ENCODE peak calls at places on chromosomes 16 and 17, in five cellular contexts. E is choroid plexus epithelial cell, O is cortex of kidney, X is testis, M is GM23248. V is an unnamed sample.

GRCh38 chr16:4737545-4737944 is 3.2 kb downstream of the DNAAF8 start:
- DNase-seq in E (no peak), O (no peak), X (no peak), M (no peak), V (no peak)

GRCh38 chr16:83733301-83733700 is 74.5 kb upstream of the HSBP1 start:
- DNase-seq in E (peak; percentile 12), O (no peak), X (no peak), M (no peak), V (peak; percentile 22)

GRCh38 chr17:75241143-75241430 is 20.3 kb downstream of the GGA3 start:
- DNase-seq in E (no peak), O (no peak), X (no peak), M (peak; percentile 17), V (no peak)

GRCh38 chr17:21502301-21502700 is 126.1 kb downstream of the KCNJ12 start:
- DNase-seq in E (no peak), O (no peak), X (no peak), M (no peak), V (no peak)

GRCh38 chr16:25005445-25006306 is 9.5 kb downstream of the ARHGAP17 start:
- DNase-seq in E (peak; percentile 23), O (no peak), X (no peak), M (peak; percentile 79), V (no peak)

GRCh38 chr17:66777689-66778225 is 57.2 kb upstream of the CACNG5 start:
- DNase-seq in E (peak; percentile 81), O (no peak), X (no peak), M (peak; percentile 10), V (no peak)

GRCh38 chr17:68103148-68103547 is 67.6 kb downstream of the KPNA2 start:
- DNase-seq in E (no peak), O (no peak), X (no peak), M (no peak), V (no peak)

GRCh38 chr17:60863892-60864673 is 186.4 kb downstream of the BCAS3 start:
- DNase-seq in E (peak; percentile 28), O (no peak), X (no peak), M (no peak), V (no peak)

GRCh38 chr17:55743103-55743679 is 7.7 kb upstream of the PCTP start:
- DNase-seq in E (peak; percentile 15), O (no peak), X (no peak), M (no peak), V (peak; percentile 38)

V was measured in NCI-H2029 treated with DMSO at 0.1 percent for 48 hours.